ENCODE peak calls at places on chromosome 17, in four cellular contexts. D is K562, B is GM12891, T is GM12878. R is an unnamed sample.
A peak's percentile ranks its signal among the peaks of the same experiment; 100 is the strongest.

GRCh38 chr17:78933025-78933958 is 8.1 kb upstream of the TIMP2 start:
- DNase-seq in D (no peak), T (peak; percentile 45), B (peak; percentile 71), R (peak; percentile 32)

GRCh38 chr17:3961564-3962047 is 2.6 kb downstream of the ATP2A3 start:
- DNase-seq in T (peak; percentile 63), D (no peak), B (no peak), R (no peak)

GRCh38 chr17:81980752-81981239 is 3.4 kb downstream of the ASPSCR1 start:
- DNase-seq in D (no peak), B (no peak), T (no peak), R (no peak)

GRCh38 chr17:16007439-16007838 is 7.8 kb downstream of the TTC19 start:
- DNase-seq in D (no peak), T (no peak), B (no peak), R (no peak)

GRCh38 chr17:71142333-71142732 is 973.0 kb downstream of the KCNJ2 start:
- DNase-seq in T (no peak), B (no peak), D (no peak), R (no peak)

GRCh38 chr17:45145035-45145389 is 3.3 kb upstream of the HEXIM1 start:
- DNase-seq in T (no peak), B (no peak), D (no peak), R (no peak)

GRCh38 chr17:2883544-2884203 is 87.4 kb downstream of the RAP1GAP2 start:
- DNase-seq in T (no peak), B (no peak), D (no peak), R (no peak)

GRCh38 chr17:38598995-38599394 is 6.8 kb downstream of the SRCIN1 start:
- DNase-seq in D (no peak), T (no peak), B (no peak), R (no peak)

GRCh38 chr17:8016632-8017424 is 14.4 kb downstream of the GUCY2D start:
- DNase-seq in T (no peak), D (peak; percentile 54), B (no peak), R (no peak)

GRCh38 chr17:51759260-51759659 is 399.3 kb downstream of the CA10 start:
- DNase-seq in T (no peak), B (no peak), D (no peak), R (no peak)

GRCh38 chr17:42402121-42402516 is 13.9 kb upstream of the STAT3 start:
- DNase-seq in B (no peak), D (no peak), T (no peak), R (no peak)

GRCh38 chr17:59369026-59369724 is 37.7 kb downstream of the YPEL2 start:
- DNase-seq in T (no peak), D (no peak), B (no peak), R (no peak)

GRCh38 chr17:49249292-49249794 is 18.8 kb upstream of the PHOSPHO1 start:
- DNase-seq in T (no peak), B (no peak), D (peak; percentile 68), R (no peak)

GRCh38 chr17:29084476-29085148 is 41.7 kb downstream of the PIPOX start:
- DNase-seq in T (no peak), D (no peak), B (no peak), R (no peak)

GRCh38 chr17:49616546-49617205 is 41.0 kb downstream of the NXPH3 start:
- DNase-seq in T (no peak), B (no peak), D (no peak), R (no peak)

GRCh38 chr17:75603123-75603522 is 15.5 kb downstream of the MYO15B start:
- DNase-seq in D (no peak), T (no peak), B (no peak), R (no peak)

GRCh38 chr17:75601057-75601987 is 13.7 kb downstream of the MYO15B start:
- DNase-seq in D (peak; percentile 85), T (no peak), B (peak; percentile 80), R (no peak)

GRCh38 chr17:75602644-75603043 is 15.0 kb downstream of the MYO15B start:
- DNase-seq in B (no peak), T (no peak), D (no peak), R (no peak)

GRCh38 chr17:75605790-75606189 is 18.2 kb downstream of the MYO15B start:
- DNase-seq in T (no peak), D (no peak), B (no peak), R (no peak)

GRCh38 chr17:75604034-75604695 is 16.6 kb downstream of the MYO15B start:
- DNase-seq in D (peak; percentile 57), T (no peak), B (no peak), R (no peak)
- TF ChIP-seq SPI1 in D (no peak), T (no peak), B (no peak), R (no peak)

GRCh38 chr17:83083368-83084201 is 4.2 kb downstream of the METRNL start:
- DNase-seq in T (no peak), B (no peak), D (no peak), R (peak; percentile 74)
- TF ChIP-seq SPI1 in T (no peak), B (no peak), D (no peak), R (no peak)

DNA sequence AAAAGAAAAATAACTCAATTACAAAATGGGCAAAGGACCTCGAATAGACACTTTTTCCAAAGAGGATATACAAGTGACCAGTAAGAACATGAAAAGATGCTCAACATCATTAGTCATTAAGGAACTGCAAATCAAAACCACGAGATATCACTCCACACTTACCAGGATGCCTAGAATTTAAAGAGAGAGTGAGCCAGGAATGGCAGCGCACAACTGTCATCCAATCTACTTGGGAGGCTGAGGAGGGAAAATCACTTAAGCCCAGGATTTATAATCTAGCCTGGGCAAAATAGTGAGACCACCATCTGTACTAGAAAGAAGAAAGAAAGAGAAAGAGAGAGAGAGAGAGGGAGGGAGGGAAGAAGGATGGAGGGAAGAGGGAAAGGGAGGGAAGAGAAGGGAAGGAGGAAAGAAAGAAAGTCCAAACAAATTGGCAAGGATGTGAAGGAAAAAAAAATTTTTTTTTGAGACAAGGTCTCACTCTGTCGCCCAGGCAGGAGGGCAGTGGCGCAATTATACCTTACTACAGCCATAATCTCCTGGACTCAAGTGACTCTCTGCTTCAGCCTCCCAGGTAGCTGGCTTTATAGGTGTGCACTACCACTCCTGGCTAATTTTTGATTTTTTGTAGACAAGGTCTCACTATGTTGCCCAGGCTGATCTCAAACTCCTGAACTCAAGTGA is 22.6 kb downstream of the TBX2 start:
- DNase-seq in D (no peak), B (no peak), T (no peak), R (no peak)
- TF ChIP-seq SPI1 in D (no peak), B (no peak), T (no peak), R (no peak)

GRCh38 chr17:1241904-1242303 is 28.3 kb upstream of the BHLHA9 start:
- DNase-seq in T (no peak), D (no peak), B (no peak), R (no peak)
- TF ChIP-seq SPI1 in T (no peak), D (no peak), B (no peak), R (no peak)

GRCh38 chr17:69166957-69167356 is 25.3 kb upstream of the ABCA6 start:
- DNase-seq in T (no peak), B (no peak), D (no peak), R (no peak)

GRCh38 chr17:69175812-69176517 is 34.3 kb upstream of the ABCA6 start:
- DNase-seq in D (peak; percentile 19), B (no peak), T (no peak), R (peak; percentile 51)

GRCh38 chr17:69173118-69173517 is 31.4 kb upstream of the ABCA6 start:
- DNase-seq in T (no peak), B (no peak), D (no peak), R (no peak)

GRCh38 chr17:69175262-69175811 is 33.6 kb upstream of the ABCA6 start:
- DNase-seq in T (no peak), B (no peak), D (no peak), R (no peak)

GRCh38 chr17:69170377-69170776 is 28.7 kb upstream of the ABCA6 start:
- DNase-seq in B (no peak), D (no peak), T (no peak), R (peak; percentile 34)
- TF ChIP-seq SPI1 in B (peak; percentile 45), D (peak; percentile 93), T (no peak), R (peak; percentile 87)

R was measured in HL-60.